ENCODE peak calls at places on chromosome 6, in five cellular contexts. W is heart right ventricle, M is NCI-H2081, E is AG10803, J is SW 1271. V is an unnamed sample.

GRCh38 chr6:163828038-163828790 is 413.7 kb downstream of the QKI start:
- DNase-seq in E (no peak), M (no peak), J (no peak), W (peak; percentile 42), V (no peak)

GRCh38 chr6:146883640-146884531 is 285.1 kb downstream of the ADGB start:
- DNase-seq in J (no peak), W (no peak), E (no peak), M (no peak), V (no peak)

GRCh38 chr6:109092074-109092473 is 2.6 kb downstream of the SESN1 start:
- DNase-seq in J (no peak), E (no peak), M (no peak), W (no peak), V (no peak)

GRCh38 chr6:115004204-115004603 is 661.4 kb upstream of the HS3ST5 start:
- DNase-seq in E (no peak), M (no peak), W (no peak), J (no peak), V (no peak)

GRCh38 chr6:51578362-51578761 is 509.1 kb downstream of the PKHD1 start:
- DNase-seq in M (no peak), W (no peak), J (no peak), E (no peak), V (no peak)

GRCh38 chr6:90249458-90249857 is 47.2 kb downstream of the BACH2 start:
- DNase-seq in W (no peak), J (no peak), M (no peak), E (no peak), V (no peak)

GRCh38 chr6:129672883-129673631 is 36.9 kb downstream of the ARHGAP18 start:
- DNase-seq in E (peak; percentile 71), J (peak; percentile 49), W (no peak), M (no peak), V (no peak)

GRCh38 chr6:104789770-104790190 is 69.9 kb downstream of the HACE1 start:
- DNase-seq in W (no peak), J (peak; percentile 26), M (no peak), E (peak; percentile 84), V (no peak)

GRCh38 chr6:134599079-134599478 is 281.2 kb upstream of the SGK1 start:
- DNase-seq in J (no peak), M (no peak), W (no peak), E (no peak), V (no peak)

GRCh38 chr6:145815875-145816274 is 1.3 kb upstream of the FBXO30 start:
- DNase-seq in W (no peak), J (no peak), E (no peak), M (no peak), V (no peak)

GRCh38 chr6:22880686-22881433 is 311.5 kb downstream of the HDGFL1 start:
- DNase-seq in J (peak; percentile 37), W (no peak), M (no peak), E (peak; percentile 97), V (no peak)

GRCh38 chr6:145206247-145206907 is 528.9 kb downstream of the EPM2A start:
- DNase-seq in E (peak; percentile 76), M (no peak), J (no peak), W (no peak), V (no peak)